ENCODE peak calls at places on chromosomes 7 and 10, in ten cellular contexts. One of them, this sample, is unnamed.

GRCh38 chr10:113347508-113347907 is 205.3 kb upstream of the HABP2 start:
- DNase-seq in right lobe of liver: peak
- DNase-seq in CD8-positive, alpha-beta T cell: no peak
- DNase-seq in lower lobe of right lung: no peak
- DNase-seq in heart left ventricle: peak
- DNase-seq in left ventricle myocardium inferior: peak
- DNase-seq in heart right ventricle: peak
- DNase-seq in OCI-LY7: no peak
- DNase-seq in upper lobe of right lung: no peak
- DNase-seq in pancreas: peak
- DNase-seq in this sample: peak

GRCh38 chr7:150787321-150788281 is 12.6 kb downstream of the TMEM176B start:
- DNase-seq in heart left ventricle: peak
- DNase-seq in heart right ventricle: peak
- DNase-seq in left ventricle myocardium inferior: no peak
- DNase-seq in lower lobe of right lung: no peak
- DNase-seq in right lobe of liver: no peak
- DNase-seq in CD8-positive, alpha-beta T cell: no peak
- DNase-seq in pancreas: no peak
- DNase-seq in upper lobe of right lung: no peak
- DNase-seq in OCI-LY7: no peak
- DNase-seq in this sample: no peak

GRCh38 chr10:72261323-72262018 is 12.3 kb upstream of the DDIT4 start:
- DNase-seq in OCI-LY7: peak
- DNase-seq in heart left ventricle: no peak
- DNase-seq in right lobe of liver: no peak
- DNase-seq in pancreas: no peak
- DNase-seq in left ventricle myocardium inferior: no peak
- DNase-seq in heart right ventricle: no peak
- DNase-seq in lower lobe of right lung: no peak
- DNase-seq in CD8-positive, alpha-beta T cell: no peak
- DNase-seq in upper lobe of right lung: no peak
- DNase-seq in this sample: peak

GRCh38 chr10:71344916-71345557 is 26.0 kb downstream of the SLC29A3 start:
- DNase-seq in CD8-positive, alpha-beta T cell: no peak
- DNase-seq in left ventricle myocardium inferior: no peak
- DNase-seq in right lobe of liver: no peak
- DNase-seq in pancreas: no peak
- DNase-seq in heart left ventricle: no peak
- DNase-seq in heart right ventricle: no peak
- DNase-seq in upper lobe of right lung: no peak
- DNase-seq in lower lobe of right lung: no peak
- DNase-seq in OCI-LY7: no peak
- DNase-seq in this sample: no peak

GRCh38 chr10:22560391-22561239 is 153.8 kb downstream of the PIP4K2A start:
- DNase-seq in upper lobe of right lung: no peak
- DNase-seq in CD8-positive, alpha-beta T cell: no peak
- DNase-seq in right lobe of liver: no peak
- DNase-seq in OCI-LY7: no peak
- DNase-seq in heart right ventricle: no peak
- DNase-seq in left ventricle myocardium inferior: no peak
- DNase-seq in lower lobe of right lung: no peak
- DNase-seq in pancreas: no peak
- DNase-seq in heart left ventricle: no peak
- DNase-seq in this sample: no peak

GRCh38 chr7:47371733-47372368 is 210.1 kb downstream of the TNS3 start:
- DNase-seq in CD8-positive, alpha-beta T cell: no peak
- DNase-seq in left ventricle myocardium inferior: peak
- DNase-seq in heart left ventricle: peak
- DNase-seq in heart right ventricle: peak
- DNase-seq in upper lobe of right lung: peak
- DNase-seq in pancreas: peak
- DNase-seq in lower lobe of right lung: peak
- DNase-seq in right lobe of liver: peak
- DNase-seq in OCI-LY7: no peak
- DNase-seq in this sample: peak

GRCh38 chr7:132435016-132435990 is 141.0 kb downstream of the PLXNA4 start:
- DNase-seq in heart left ventricle: no peak
- DNase-seq in lower lobe of right lung: no peak
- DNase-seq in left ventricle myocardium inferior: no peak
- DNase-seq in upper lobe of right lung: no peak
- DNase-seq in pancreas: no peak
- DNase-seq in CD8-positive, alpha-beta T cell: no peak
- DNase-seq in heart right ventricle: no peak
- DNase-seq in OCI-LY7: no peak
- DNase-seq in right lobe of liver: no peak
- DNase-seq in this sample: no peak

GRCh38 chr7:140415361-140415760 is 11.5 kb downstream of the RAB19 start:
- DNase-seq in CD8-positive, alpha-beta T cell: no peak
- DNase-seq in OCI-LY7: no peak
- DNase-seq in lower lobe of right lung: no peak
- DNase-seq in right lobe of liver: no peak
- DNase-seq in pancreas: no peak
- DNase-seq in upper lobe of right lung: no peak
- DNase-seq in heart left ventricle: no peak
- DNase-seq in left ventricle myocardium inferior: no peak
- DNase-seq in heart right ventricle: no peak
- DNase-seq in this sample: no peak

GRCh38 chr10:70589762-70590662 is 12.5 kb downstream of the PRF1 start:
- DNase-seq in heart left ventricle: peak
- DNase-seq in CD8-positive, alpha-beta T cell: peak
- DNase-seq in right lobe of liver: no peak
- DNase-seq in heart right ventricle: peak
- DNase-seq in OCI-LY7: no peak
- DNase-seq in left ventricle myocardium inferior: peak
- DNase-seq in upper lobe of right lung: no peak
- DNase-seq in pancreas: no peak
- DNase-seq in lower lobe of right lung: no peak
- DNase-seq in this sample: peak

GRCh38 chr10:91931526-91932190 is 8.1 kb downstream of the BTAF1 start:
- DNase-seq in pancreas: no peak
- DNase-seq in heart left ventricle: no peak
- DNase-seq in heart right ventricle: no peak
- DNase-seq in CD8-positive, alpha-beta T cell: no peak
- DNase-seq in right lobe of liver: no peak
- DNase-seq in OCI-LY7: no peak
- DNase-seq in left ventricle myocardium inferior: no peak
- DNase-seq in upper lobe of right lung: no peak
- DNase-seq in lower lobe of right lung: no peak
- DNase-seq in this sample: no peak

GRCh38 chr10:72353963-72354355 is 760 bp downstream of the DNAJB12 start:
- DNase-seq in heart right ventricle: peak
- DNase-seq in pancreas: no peak
- DNase-seq in left ventricle myocardium inferior: peak
- DNase-seq in lower lobe of right lung: no peak
- DNase-seq in OCI-LY7: no peak
- DNase-seq in right lobe of liver: no peak
- DNase-seq in upper lobe of right lung: peak
- DNase-seq in heart left ventricle: peak
- DNase-seq in CD8-positive, alpha-beta T cell: no peak
- DNase-seq in this sample: no peak

GRCh38 chr7:132276252-132276651 is 300.0 kb downstream of the PLXNA4 start:
- DNase-seq in left ventricle myocardium inferior: no peak
- DNase-seq in CD8-positive, alpha-beta T cell: no peak
- DNase-seq in heart left ventricle: no peak
- DNase-seq in lower lobe of right lung: no peak
- DNase-seq in upper lobe of right lung: no peak
- DNase-seq in OCI-LY7: no peak
- DNase-seq in heart right ventricle: no peak
- DNase-seq in pancreas: no peak
- DNase-seq in right lobe of liver: no peak
- DNase-seq in this sample: no peak

GRCh38 chr7:129898007-129898406 is 54.8 kb downstream of the UBE2H start:
- DNase-seq in heart left ventricle: no peak
- DNase-seq in pancreas: no peak
- DNase-seq in CD8-positive, alpha-beta T cell: no peak
- DNase-seq in heart right ventricle: no peak
- DNase-seq in lower lobe of right lung: no peak
- DNase-seq in OCI-LY7: no peak
- DNase-seq in left ventricle myocardium inferior: no peak
- DNase-seq in right lobe of liver: no peak
- DNase-seq in upper lobe of right lung: no peak
- DNase-seq in this sample: no peak

GRCh38 chr7:129898502-129899160 is 54.1 kb downstream of the UBE2H start:
- DNase-seq in lower lobe of right lung: no peak
- DNase-seq in right lobe of liver: no peak
- DNase-seq in upper lobe of right lung: no peak
- DNase-seq in pancreas: no peak
- DNase-seq in left ventricle myocardium inferior: no peak
- DNase-seq in OCI-LY7: no peak
- DNase-seq in CD8-positive, alpha-beta T cell: no peak
- DNase-seq in heart left ventricle: no peak
- DNase-seq in heart right ventricle: no peak
- DNase-seq in this sample: no peak

GRCh38 chr7:129896568-129897382 is 56.0 kb downstream of the UBE2H start:
- DNase-seq in heart right ventricle: no peak
- DNase-seq in right lobe of liver: no peak
- DNase-seq in CD8-positive, alpha-beta T cell: no peak
- DNase-seq in upper lobe of right lung: no peak
- DNase-seq in left ventricle myocardium inferior: no peak
- DNase-seq in OCI-LY7: no peak
- DNase-seq in pancreas: no peak
- DNase-seq in lower lobe of right lung: no peak
- DNase-seq in heart left ventricle: no peak
- DNase-seq in this sample: no peak
- H3K27ac ChIP-seq in heart right ventricle: no peak
- H3K27ac ChIP-seq in right lobe of liver: no peak
- H3K27ac ChIP-seq in CD8-positive, alpha-beta T cell: no peak
- H3K27ac ChIP-seq in upper lobe of right lung: no peak
- H3K27ac ChIP-seq in left ventricle myocardium inferior: peak
- H3K27ac ChIP-seq in OCI-LY7: no peak
- H3K27ac ChIP-seq in pancreas: no peak
- H3K27ac ChIP-seq in lower lobe of right lung: no peak
- H3K27ac ChIP-seq in heart left ventricle: no peak
- H3K27ac ChIP-seq in this sample: no peak

DNA sequence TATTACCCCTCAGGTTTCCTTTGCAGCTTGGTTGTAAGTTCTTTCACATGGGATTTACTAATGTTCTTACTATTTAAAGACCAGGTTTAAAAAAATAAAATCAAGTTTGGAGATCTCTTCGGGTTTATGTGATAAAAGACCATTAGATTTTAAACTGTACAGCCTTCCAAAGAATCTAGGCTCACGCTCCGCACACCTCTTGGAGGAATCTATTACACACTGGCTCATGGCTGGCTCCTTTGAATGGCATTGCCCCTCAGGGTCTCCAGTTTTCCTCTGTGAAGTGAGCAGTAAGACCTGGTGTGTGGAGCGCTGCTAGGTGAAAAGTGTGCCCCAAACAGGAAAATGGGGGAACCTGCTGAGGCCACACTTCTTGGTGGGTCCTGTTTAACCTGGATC is 142.2 kb downstream of the KAT6B start:
- DNase-seq in heart right ventricle: no peak
- DNase-seq in OCI-LY7: no peak
- DNase-seq in upper lobe of right lung: no peak
- DNase-seq in pancreas: no peak
- DNase-seq in lower lobe of right lung: no peak
- DNase-seq in CD8-positive, alpha-beta T cell: no peak
- DNase-seq in left ventricle myocardium inferior: no peak
- DNase-seq in heart left ventricle: no peak
- DNase-seq in right lobe of liver: no peak
- DNase-seq in this sample: no peak
- H3K4me3 ChIP-seq in heart right ventricle: no peak
- H3K4me3 ChIP-seq in OCI-LY7: no peak
- H3K4me3 ChIP-seq in upper lobe of right lung: no peak
- H3K4me3 ChIP-seq in pancreas: no peak
- H3K4me3 ChIP-seq in lower lobe of right lung: no peak
- H3K4me3 ChIP-seq in CD8-positive, alpha-beta T cell: no peak
- H3K4me3 ChIP-seq in left ventricle myocardium inferior: no peak
- H3K4me3 ChIP-seq in heart left ventricle: no peak
- H3K4me3 ChIP-seq in right lobe of liver: peak
- H3K4me3 ChIP-seq in this sample: no peak

DNA sequence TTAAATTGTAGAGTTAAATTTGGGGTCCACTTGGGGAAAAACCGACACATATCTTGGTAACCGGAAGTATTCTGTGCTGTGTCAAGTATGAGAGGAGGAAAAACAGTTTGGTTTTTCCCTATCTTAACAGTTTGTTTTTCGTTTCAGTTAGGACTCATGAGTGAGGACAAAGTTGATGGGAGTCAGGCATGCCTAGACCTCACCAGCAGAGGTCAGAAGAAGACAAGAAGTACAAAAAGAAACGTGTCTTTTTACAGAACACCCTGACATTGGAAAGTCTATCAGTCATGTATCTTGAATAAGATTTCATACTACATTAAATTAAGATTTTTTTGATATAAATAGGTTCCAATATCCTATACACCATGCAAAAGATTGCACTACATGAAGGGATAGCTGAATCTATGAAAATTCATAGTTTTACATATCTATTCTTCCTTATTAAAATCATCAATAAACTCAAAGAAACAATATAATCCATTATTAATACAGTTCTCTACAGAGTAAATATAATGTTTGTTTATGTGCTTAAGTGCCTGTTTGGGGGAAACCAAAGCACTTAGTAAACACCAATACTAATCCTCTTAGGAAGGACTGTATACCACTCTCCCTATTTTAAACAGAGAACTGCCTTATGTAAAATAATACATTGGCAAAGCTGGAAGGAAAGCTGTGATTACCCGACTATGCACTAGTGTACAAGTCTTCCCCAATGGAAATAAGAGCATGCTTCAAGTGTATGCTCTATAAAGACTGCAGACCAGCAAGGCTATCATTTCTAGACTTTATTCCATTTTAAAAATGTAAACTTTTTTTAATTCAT is 95.6 kb downstream of the USP6NL start:
- DNase-seq in left ventricle myocardium inferior: no peak
- DNase-seq in pancreas: peak
- DNase-seq in heart left ventricle: peak
- DNase-seq in right lobe of liver: no peak
- DNase-seq in CD8-positive, alpha-beta T cell: no peak
- DNase-seq in upper lobe of right lung: no peak
- DNase-seq in lower lobe of right lung: no peak
- DNase-seq in OCI-LY7: peak
- DNase-seq in heart right ventricle: peak
- DNase-seq in this sample: peak
- TF ChIP-seq CTCF in left ventricle myocardium inferior: peak
- TF ChIP-seq CTCF in pancreas: peak
- TF ChIP-seq CTCF in heart left ventricle: peak
- TF ChIP-seq CTCF in right lobe of liver: peak
- TF ChIP-seq CTCF in CD8-positive, alpha-beta T cell: peak
- TF ChIP-seq CTCF in upper lobe of right lung: peak
- TF ChIP-seq CTCF in lower lobe of right lung: peak
- TF ChIP-seq CTCF in OCI-LY7: peak
- TF ChIP-seq CTCF in heart right ventricle: peak
- TF ChIP-seq CTCF in this sample: peak

DNA sequence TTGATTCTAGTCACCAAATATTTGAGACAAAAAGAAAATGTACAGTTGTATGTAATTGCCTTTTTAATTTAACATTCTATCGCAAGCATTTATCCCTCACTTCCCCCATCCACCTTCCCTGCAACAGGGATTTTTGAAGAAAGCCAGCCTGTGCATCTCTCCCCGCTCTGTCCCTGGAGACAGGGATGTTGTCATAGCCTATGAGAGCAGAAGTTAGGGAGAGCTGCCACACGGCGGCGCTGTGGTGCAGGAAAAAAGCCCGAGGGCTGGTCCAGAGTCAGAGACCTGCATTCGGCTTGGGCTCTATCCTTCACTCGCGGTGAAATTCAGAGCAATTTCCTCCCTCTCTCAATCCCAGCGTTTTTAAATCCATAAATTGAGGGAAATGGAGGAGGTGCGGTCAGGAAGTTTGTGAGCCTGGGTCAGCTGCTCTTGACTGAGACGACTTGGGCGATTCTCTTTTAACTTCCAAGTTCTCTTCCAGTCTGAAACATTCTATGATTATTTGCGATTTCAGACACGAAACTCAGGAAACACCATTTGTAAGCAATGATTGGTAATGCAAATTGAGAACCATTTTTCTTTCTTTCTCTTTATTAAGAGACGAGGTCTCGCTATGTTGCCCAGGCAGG is 17.5 kb downstream of the HKDC1 start:
- DNase-seq in heart left ventricle: peak
- DNase-seq in CD8-positive, alpha-beta T cell: peak
- DNase-seq in OCI-LY7: peak
- DNase-seq in lower lobe of right lung: peak
- DNase-seq in left ventricle myocardium inferior: peak
- DNase-seq in pancreas: peak
- DNase-seq in upper lobe of right lung: peak
- DNase-seq in heart right ventricle: peak
- DNase-seq in right lobe of liver: peak
- DNase-seq in this sample: peak
- H3K27ac ChIP-seq in heart left ventricle: no peak
- H3K27ac ChIP-seq in CD8-positive, alpha-beta T cell: no peak
- H3K27ac ChIP-seq in OCI-LY7: no peak
- H3K27ac ChIP-seq in lower lobe of right lung: no peak
- H3K27ac ChIP-seq in left ventricle myocardium inferior: no peak
- H3K27ac ChIP-seq in pancreas: no peak
- H3K27ac ChIP-seq in upper lobe of right lung: no peak
- H3K27ac ChIP-seq in heart right ventricle: no peak
- H3K27ac ChIP-seq in right lobe of liver: no peak
- H3K27ac ChIP-seq in this sample: no peak